ENCODE peak calls at places on chromosomes 6 and 20, in four cellular contexts. D is right atrium auricular region, C is PC-3, E is stomach. R is an unnamed sample.

GRCh38 chr20:17556842-17557674 is 12.8 kb upstream of the DSTN start:
- DNase-seq in D (no peak), C (peak; percentile 84), E (peak; percentile 76), R (peak; percentile 69)

GRCh38 chr6:145445674-145446073 is 289.6 kb downstream of the EPM2A start:
- DNase-seq in D (no peak), C (no peak), E (no peak), R (no peak)

GRCh38 chr6:138527376-138528092 is 28.2 kb upstream of the NHSL1 start:
- DNase-seq in D (no peak), C (no peak), E (no peak), R (no peak)

GRCh38 chr6:169028343-169028742 is 225.3 kb downstream of the THBS2 start:
- DNase-seq in D (no peak), C (no peak), E (no peak), R (no peak)

GRCh38 chr6:124924333-124924759 is 37.9 kb upstream of the RNF217 start:
- DNase-seq in D (no peak), C (peak; percentile 67), E (no peak), R (no peak)

GRCh38 chr6:5507056-5507722 is 245.9 kb downstream of the FARS2 start:
- DNase-seq in D (no peak), C (no peak), E (no peak), R (no peak)

GRCh38 chr6:16535564-16535963 is 225.7 kb downstream of the ATXN1 start:
- DNase-seq in D (no peak), C (no peak), E (no peak), R (no peak)

GRCh38 chr20:42589976-42590639 is 599.6 kb downstream of the PTPRT start:
- DNase-seq in D (no peak), C (no peak), E (no peak), R (no peak)

GRCh38 chr6:20757761-20758160 is 223.5 kb downstream of the CDKAL1 start:
- DNase-seq in D (no peak), C (peak; percentile 61), E (no peak), R (no peak)

GRCh38 chr6:27767851-27768250 is 144.3 kb downstream of the OR2B2 start:
- DNase-seq in D (no peak), C (no peak), E (no peak), R (no peak)

GRCh38 chr6:17867880-17868279 is 119.6 kb downstream of the KIF13A start:
- DNase-seq in D (no peak), C (peak; percentile 62), E (no peak), R (no peak)

GRCh38 chr6:82251942-82252341 is 4.4 kb upstream of the IBTK start:
- DNase-seq in D (no peak), C (peak; percentile 71), E (no peak), R (no peak)

GRCh38 chr20:17676942-17677341 is 5.1 kb downstream of the RRBP1 start:
- DNase-seq in D (no peak), C (no peak), E (no peak), R (no peak)

GRCh38 chr6:116497089-116497676 is 14.3 kb upstream of the CALHM5 start:
- DNase-seq in D (no peak), C (no peak), E (no peak), R (no peak)

GRCh38 chr6:151676460-151676807 is 131.0 kb upstream of the ESR1 start:
- DNase-seq in D (no peak), C (no peak), E (no peak), R (no peak)

GRCh38 chr6:113564401-113565161 is 292.6 kb upstream of the MARCKS start:
- DNase-seq in D (peak; percentile 82), C (no peak), E (peak; percentile 28), R (peak; percentile 70)

GRCh38 chr6:72132851-72133250 is 246.5 kb downstream of the RIMS1 start:
- DNase-seq in D (no peak), C (peak; percentile 2), E (no peak), R (no peak)

GRCh38 chr6:165321150-165321549 is 11.7 kb upstream of the C6orf118 start:
- DNase-seq in D (no peak), C (no peak), E (no peak), R (no peak)

GRCh38 chr6:28789553-28790083 is 134.2 kb downstream of the TRIM27 start:
- DNase-seq in D (peak; percentile 11), C (peak; percentile 85), E (no peak), R (no peak)

GRCh38 chr6:168713839-168714238 is 272.9 kb downstream of the SMOC2 start:
- DNase-seq in D (no peak), C (peak; percentile 6), E (peak; percentile 59), R (no peak)

GRCh38 chr20:13650474-13650873 is 11.7 kb upstream of the TASP1 start:
- DNase-seq in D (no peak), C (no peak), E (no peak), R (no peak)

GRCh38 chr6:56843476-56844349 is 111.2 kb upstream of the BEND6 start:
- DNase-seq in D (peak; percentile 73), C (peak; percentile 89), E (peak; percentile 43), R (peak; percentile 88)

GRCh38 chr6:119119989-119120388 is 41.5 kb upstream of the FAM184A start:
- DNase-seq in D (no peak), C (peak; percentile 15), E (no peak), R (no peak)

GRCh38 chr20:19257201-19257600 is 44.8 kb downstream of the SLC24A3 start:
- DNase-seq in D (no peak), C (no peak), E (no peak), R (no peak)

GRCh38 chr6:170459451-170459850 is 93.7 kb downstream of the PSMB1 start:
- DNase-seq in D (no peak), C (peak; percentile 17), E (peak; percentile 43), R (no peak)

GRCh38 chr6:136051140-136051775 is 198.9 kb downstream of the MTFR2 start:
- DNase-seq in D (no peak), C (no peak), E (no peak), R (no peak)

GRCh38 chr6:106223300-106223930 is 102.1 kb downstream of the ATG5 start:
- DNase-seq in D (no peak), C (peak; percentile 81), E (peak; percentile 71), R (peak; percentile 41)

GRCh38 chr20:9514072-9514460 is 324 bp upstream of the LAMP5 start:
- DNase-seq in D (no peak), C (no peak), E (no peak), R (no peak)

GRCh38 chr6:170295519-170296422 is 4.9 kb upstream of the DLL1 start:
- DNase-seq in D (no peak), C (peak; percentile 32), E (peak; percentile 37), R (no peak)

GRCh38 chr20:58065508-58066361 is 162.7 kb downstream of the ANKRD60 start:
- DNase-seq in D (peak; percentile 38), C (peak; percentile 98), E (no peak), R (no peak)

GRCh38 chr6:159890201-159890600 is 587 bp upstream of the MAS1 start:
- DNase-seq in D (no peak), C (no peak), E (no peak), R (no peak)

GRCh38 chr6:46655803-46656202 is 3.0 kb downstream of the SLC25A27 start:
- DNase-seq in D (no peak), C (peak; percentile 31), E (no peak), R (no peak)

GRCh38 chr6:108132863-108133262 is 33.0 kb upstream of the NR2E1 start:
- DNase-seq in D (no peak), C (no peak), E (no peak), R (no peak)

GRCh38 chr6:108133594-108134179 is 32.1 kb upstream of the NR2E1 start:
- DNase-seq in D (no peak), C (peak; percentile 73), E (peak; percentile 71), R (peak; percentile 90)

GRCh38 chr6:108134213-108134973 is 31.4 kb upstream of the NR2E1 start:
- DNase-seq in D (no peak), C (no peak), E (no peak), R (no peak)
- H3K27ac ChIP-seq in D (peak overlapping the region; percentile 64), C (no peak overlapping the region), E (peak overlapping the region; percentile 80), R (no peak overlapping the region)

DNA sequence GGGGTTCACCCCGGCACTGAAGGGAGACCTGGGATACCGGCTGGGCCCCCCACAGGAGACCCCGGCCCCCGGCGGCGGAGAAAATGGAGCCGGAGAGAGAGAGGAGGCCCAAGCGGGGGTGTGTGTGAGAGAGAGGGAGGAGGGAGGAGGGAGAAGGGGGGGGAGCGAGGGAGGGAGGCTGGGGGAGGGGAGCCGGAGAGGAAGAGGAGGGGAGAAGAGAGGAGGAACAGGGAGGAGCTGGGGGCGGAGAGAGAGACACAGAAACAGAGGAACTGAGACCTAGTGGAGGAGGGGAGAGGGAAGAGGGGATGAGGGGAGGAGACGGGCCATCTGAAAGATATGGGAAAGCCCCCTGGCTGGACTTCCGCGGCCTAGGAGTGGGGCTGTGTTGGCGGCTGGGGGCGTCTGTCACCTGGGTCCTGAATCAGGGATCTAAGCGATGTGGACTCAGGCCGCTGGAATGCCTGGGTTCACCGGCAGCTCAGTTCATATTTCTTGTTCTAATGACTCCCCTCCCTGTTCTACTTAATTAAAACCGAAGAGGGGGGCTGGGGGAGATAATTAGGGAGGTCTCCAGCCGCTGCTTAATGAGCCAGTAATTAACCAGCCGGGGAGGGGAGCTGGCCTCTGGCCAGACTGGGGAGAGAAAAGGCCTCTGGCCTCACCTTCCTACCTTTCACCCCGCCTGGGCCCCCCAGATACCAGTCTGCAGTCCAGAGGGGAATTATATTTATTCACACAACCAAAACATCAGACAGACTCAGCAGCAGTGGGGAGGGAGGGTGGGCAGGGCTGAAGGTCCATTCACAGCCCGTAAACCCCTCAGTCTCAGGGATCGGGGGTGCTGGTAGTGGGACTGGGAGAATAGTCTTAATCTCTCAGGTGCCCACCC is at the start of gene PBX2:
- DNase-seq in D (peak; percentile 91), C (peak; percentile 74), E (peak; percentile 89), R (peak; percentile 89)
- H3K4me1 ChIP-seq in D (peaks cover 4% of the 10 kb centered on the region), C (peaks cover 33% of the 10 kb centered on the region), E (peaks cover 48% of the 10 kb centered on the region), R (peaks cover 17% of the 10 kb centered on the region)

DNA sequence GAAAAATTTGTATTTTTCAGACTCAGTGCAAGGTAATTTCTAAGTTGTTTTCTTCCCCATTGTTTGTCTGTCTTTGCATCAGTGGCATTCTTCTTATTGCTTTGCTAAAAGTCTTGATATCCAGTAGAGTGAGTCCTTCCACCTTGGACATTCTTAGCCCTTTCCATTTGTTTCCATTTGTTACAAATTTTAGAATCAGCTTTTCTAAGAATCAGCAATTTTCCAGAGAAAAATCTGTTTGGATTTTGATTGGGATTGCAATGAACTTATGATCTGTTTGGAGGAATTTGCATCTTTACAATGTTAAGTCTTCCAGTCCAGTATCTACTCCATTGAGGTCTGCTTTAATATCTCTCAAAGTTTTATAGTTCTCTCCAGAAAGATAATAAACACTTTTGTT is 36.4 kb downstream of the LRRN4 start:
- DNase-seq in D (no peak), C (no peak), E (no peak), R (no peak)
- H3K27ac ChIP-seq in D (no peak overlapping the region), C (no peak overlapping the region), E (no peak overlapping the region), R (no peak overlapping the region)

GRCh38 chr6:29968130-29968529 is 25.8 kb downstream of the HLA-A start:
- DNase-seq in D (no peak), C (peak; percentile 96), E (no peak), R (no peak)
- H3K4me1 ChIP-seq in D (no peaks in the 10 kb centered on the region), C (peaks cover 45% of the 10 kb centered on the region), E (peaks cover 21% of the 10 kb centered on the region), R (peaks cover 19% of the 10 kb centered on the region)

DNA sequence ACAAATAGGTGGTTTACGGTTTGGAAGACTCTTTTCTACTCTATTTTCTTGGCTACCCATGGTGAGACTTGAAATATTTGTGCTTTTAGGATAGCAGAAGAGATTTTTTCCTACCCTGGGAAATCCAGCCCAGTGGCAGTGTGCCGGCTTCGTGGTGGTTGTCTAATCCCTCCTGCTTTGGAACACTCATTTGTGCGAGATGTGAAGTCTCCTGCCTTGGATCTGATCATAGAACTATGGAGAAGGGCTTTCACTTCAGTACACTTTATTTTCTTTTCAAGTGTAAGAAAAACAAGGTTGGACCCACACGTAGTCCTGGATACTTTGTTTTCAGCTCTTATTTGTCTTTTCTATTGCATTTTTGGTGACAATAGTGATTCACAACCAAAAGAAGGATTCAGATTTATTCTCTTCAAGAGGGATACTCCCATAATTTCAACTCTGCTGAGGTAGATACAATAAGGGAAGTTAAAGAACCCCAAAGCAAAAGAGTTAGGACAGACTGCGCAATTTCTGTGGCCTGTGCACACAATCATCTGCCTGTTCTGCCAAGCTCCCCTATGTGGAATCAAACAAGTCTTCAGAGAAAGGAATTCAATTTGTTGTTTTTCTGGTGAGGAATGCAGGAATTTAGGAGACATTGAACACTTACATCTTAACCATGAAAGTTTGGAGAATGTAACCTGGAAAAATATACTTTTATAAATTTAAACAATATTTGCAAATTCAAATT is 413.2 kb downstream of the GJA1 start:
- DNase-seq in D (no peak), C (no peak), E (no peak), R (no peak)
- H3K27ac ChIP-seq in D (no peak overlapping the region), C (no peak overlapping the region), E (no peak overlapping the region), R (no peak overlapping the region)